ENCODE peak calls at places on chromosomes 13 and 19, in ten cellular contexts. D is EL; G is smooth muscle cell of the brain vasculature; U is aorta; K is tibial nerve; Q is COR-L47; N is stimulated activated CD4-positive, alpha-beta T cell treated with anti-CD3 and anti-CD28 coated beads, TNF-alpha, amount 100 ng/mL, for 48 hours; L is NCI-H446 treated with DMSO at 0.1 percent for 48 hours; Y is HS-5; C is activated CD4-positive, alpha-beta T cell treated with anti-CD3 and anti-CD28 coated beads for 36 hours. H is an unnamed sample.

GRCh38 chr13:113853518-113854237 is 10.2 kb downstream of the GAS6 start:
- DNase-seq in D (no peak), G (no peak), U (no peak), K (no peak), Q (no peak), N (no peak), L (no peak), Y (no peak), C (no peak), H (no peak)

GRCh38 chr19:17086811-17087210 is 11.2 kb downstream of the MYO9B start:
- DNase-seq in D (no peak), G (no peak), U (no peak), K (no peak), Q (no peak), N (no peak), L (no peak), Y (no peak), C (no peak), H (no peak)

GRCh38 chr13:22114630-22115311 is 443.9 kb downstream of the FGF9 start:
- DNase-seq in D (no peak), G (no peak), U (peak), K (no peak), Q (no peak), N (peak), L (no peak), Y (no peak), C (peak), H (no peak)

GRCh38 chr13:76871332-76871945 is 14.8 kb downstream of the KCTD12 start:
- DNase-seq in D (no peak), G (no peak), U (no peak), K (no peak), Q (no peak), N (no peak), L (no peak), Y (no peak), C (no peak), H (no peak)

GRCh38 chr13:109517516-109517915 is 268.9 kb downstream of the IRS2 start:
- DNase-seq in D (no peak), G (no peak), U (no peak), K (no peak), Q (no peak), N (no peak), L (no peak), Y (no peak), C (no peak), H (no peak)

GRCh38 chr19:2302319-2303208 is 5.4 kb downstream of the LINGO3 start:
- DNase-seq in D (peak), G (no peak), U (peak), K (no peak), Q (no peak), N (no peak), L (no peak), Y (no peak), C (no peak), H (no peak)

GRCh38 chr13:99085139-99085845 is 107.4 kb upstream of the DOCK9 start:
- DNase-seq in D (no peak), G (no peak), U (no peak), K (no peak), Q (no peak), N (no peak), L (no peak), Y (no peak), C (peak), H (no peak)

GRCh38 chr19:14337510-14337909 is 43.7 kb upstream of the ADGRE5 start:
- DNase-seq in D (no peak), G (no peak), U (no peak), K (no peak), Q (no peak), N (no peak), L (no peak), Y (no peak), C (peak), H (no peak)

GRCh38 chr13:104773775-104774174 is 1707.6 kb upstream of the SLC10A2 start:
- DNase-seq in D (peak), G (peak), U (no peak), K (no peak), Q (peak), N (no peak), L (peak), Y (no peak), C (no peak), H (no peak)

GRCh38 chr19:2627319-2627829 is 75.1 kb downstream of the GNG7 start:
- DNase-seq in D (peak), G (peak), U (peak), K (peak), Q (peak), N (no peak), L (no peak), Y (peak), C (peak), H (peak)

GRCh38 chr19:13748169-13748884 is 16.0 kb upstream of the MRI1 start:
- DNase-seq in D (peak), G (no peak), U (no peak), K (no peak), Q (no peak), N (no peak), L (no peak), Y (no peak), C (peak), H (no peak)

GRCh38 chr19:17306285-17306714 is 628 bp downstream of the MRPL34 start:
- DNase-seq in D (no peak), G (no peak), U (peak), K (no peak), Q (no peak), N (no peak), L (no peak), Y (no peak), C (no peak), H (no peak)

GRCh38 chr19:54209748-54210494 is 9.3 kb downstream of the RPS9 start:
- DNase-seq in D (peak), G (peak), U (peak), K (peak), Q (peak), N (no peak), L (peak), Y (peak), C (peak), H (peak)

GRCh38 chr13:75285310-75285709 is 196.7 kb downstream of the TBC1D4 start:
- DNase-seq in D (no peak), G (no peak), U (no peak), K (no peak), Q (no peak), N (no peak), L (no peak), Y (no peak), C (no peak), H (no peak)

GRCh38 chr19:41083516-41083915 is 4.7 kb upstream of the CYP2A13 start:
- DNase-seq in D (no peak), G (no peak), U (no peak), K (no peak), Q (no peak), N (no peak), L (no peak), Y (no peak), C (no peak), H (no peak)

GRCh38 chr19:39110263-39110967 is 15.2 kb upstream of the PAK4 start:
- DNase-seq in D (peak), G (no peak), U (peak), K (peak), Q (peak), N (peak), L (no peak), Y (no peak), C (peak), H (peak)

GRCh38 chr19:10516064-10516385 is 1.2 kb downstream of the S1PR5 start:
- DNase-seq in D (no peak), G (no peak), U (no peak), K (no peak), Q (no peak), N (no peak), L (no peak), Y (no peak), C (no peak), H (no peak)

GRCh38 chr19:53571339-53571738 is 33.4 kb downstream of the ZNF331 start:
- DNase-seq in D (no peak), G (no peak), U (no peak), K (no peak), Q (no peak), N (no peak), L (no peak), Y (no peak), C (no peak), H (no peak)

GRCh38 chr19:18167975-18168645 is 5.5 kb upstream of the IFI30 start:
- DNase-seq in D (peak), G (no peak), U (peak), K (no peak), Q (peak), N (peak), L (no peak), Y (no peak), C (peak), H (no peak)

GRCh38 chr19:50332264-50333038 is 3.3 kb upstream of the KCNC3 start:
- DNase-seq in D (no peak), G (no peak), U (peak), K (no peak), Q (no peak), N (no peak), L (no peak), Y (no peak), C (peak), H (no peak)

GRCh38 chr13:110354209-110354627 is 47.1 kb downstream of the COL4A2 start:
- DNase-seq in D (no peak), G (no peak), U (no peak), K (no peak), Q (no peak), N (no peak), L (no peak), Y (no peak), C (no peak), H (no peak)

H was measured in prostate gland.